ENCODE peak calls at places on chromosomes 6 and 20, in four cellular contexts. E, W, J and S are unnamed samples.

GRCh38 chr6:453152-453551 is 61.6 kb downstream of the IRF4 start:
- DNase-seq in E (no peak), W (no peak), J (no peak), S (no peak)

GRCh38 chr20:35179292-35180212 is 7.7 kb downstream of the PROCR start:
- DNase-seq in E (no peak), W (no peak), J (no peak), S (no peak)

GRCh38 chr20:17809714-17810631 is 110.2 kb downstream of the BANF2 start:
- DNase-seq in E (no peak), W (no peak), J (no peak), S (no peak)

GRCh38 chr6:134835998-134836397 is 113.9 kb downstream of the ALDH8A1 start:
- DNase-seq in E (no peak), W (no peak), J (peak; percentile 30), S (no peak)

GRCh38 chr20:29443819-29444218 is 1813.6 kb upstream of the DEFB115 start:
- DNase-seq in E (no peak), W (no peak), J (no peak), S (no peak)

GRCh38 chr20:10134176-10134575 is 84.5 kb upstream of the SNAP25 start:
- DNase-seq in E (no peak), W (no peak), J (no peak), S (no peak)

GRCh38 chr6:109610555-109610954 is 80.4 kb downstream of the AK9 start:
- DNase-seq in E (no peak), W (no peak), J (no peak), S (no peak)

GRCh38 chr6:79249136-79249535 is 14.7 kb upstream of the HMGN3 start:
- DNase-seq in E (no peak), W (no peak), J (no peak), S (no peak)

GRCh38 chr20:22577515-22578220 is 6.7 kb downstream of the FOXA2 start:
- DNase-seq in E (no peak), W (no peak), J (peak; percentile 40), S (no peak)

GRCh38 chr20:1844723-1845523 is 50.3 kb upstream of the SIRPA start:
- DNase-seq in E (no peak), W (peak; percentile 37), J (no peak), S (no peak)

GRCh38 chr6:40972814-40973213 is 66.2 kb downstream of the UNC5CL start:
- DNase-seq in E (no peak), W (no peak), J (peak; percentile 50), S (no peak)

GRCh38 chr6:149112976-149113375 is 204.5 kb upstream of the TAB2 start:
- DNase-seq in E (no peak), W (no peak), J (no peak), S (no peak)

GRCh38 chr20:34324541-34324940 is 21.4 kb upstream of the AHCY start:
- DNase-seq in E (no peak), W (no peak), J (no peak), S (no peak)

GRCh38 chr6:3623451-3624267 is 127.9 kb downstream of the PXDC1 start:
- DNase-seq in E (no peak), W (no peak), J (no peak), S (no peak)

GRCh38 chr20:56831795-56832194 is 202.7 kb downstream of the TFAP2C start:
- DNase-seq in E (no peak), W (no peak), J (no peak), S (no peak)

GRCh38 chr6:45655630-45656422 is 278.1 kb upstream of the SUPT3H start:
- DNase-seq in E (no peak), W (peak; percentile 94), J (no peak), S (no peak)

GRCh38 chr6:16770701-16771569 is 9.7 kb upstream of the ATXN1 start:
- DNase-seq in E (peak; percentile 60), W (peak; percentile 88), J (peak; percentile 35), S (peak; percentile 40)

GRCh38 chr6:48151142-48151541 is 40.1 kb upstream of the PTCHD4 start:
- DNase-seq in E (no peak), W (no peak), J (no peak), S (no peak)

GRCh38 chr20:58251979-58252591 is 23.6 kb upstream of the ANKRD60 start:
- DNase-seq in E (no peak), W (peak; percentile 83), J (no peak), S (no peak)

GRCh38 chr6:106883808-106884262 is 90.7 kb downstream of the CD24 start:
- DNase-seq in E (no peak), W (no peak), J (peak; percentile 15), S (no peak)

GRCh38 chr20:4682682-4683081 is 39.0 kb upstream of the PRND start:
- DNase-seq in E (no peak), W (no peak), J (no peak), S (no peak)

GRCh38 chr6:20260360-20260759 is 48.1 kb upstream of the MBOAT1 start:
- DNase-seq in E (no peak), W (no peak), J (no peak), S (no peak)

GRCh38 chr6:168719901-168720300 is 278.9 kb downstream of the SMOC2 start:
- DNase-seq in E (no peak), W (no peak), J (no peak), S (no peak)

GRCh38 chr6:131807644-131808459 is at the start of gene ENPP1:
- DNase-seq in E (peak; percentile 13), W (no peak), J (peak; percentile 76), S (peak; percentile 65)

GRCh38 chr6:142013286-142013685 is 119.4 kb upstream of the GJE1 start:
- DNase-seq in E (no peak), W (peak; percentile 79), J (no peak), S (no peak)

GRCh38 chr6:34575326-34575725 is 19.2 kb upstream of the SPDEF start:
- DNase-seq in E (no peak), W (no peak), J (no peak), S (no peak)

GRCh38 chr20:60869626-60870025 is 382.4 kb upstream of the CDH4 start:
- DNase-seq in E (no peak), W (no peak), J (no peak), S (no peak)

GRCh38 chr6:108699290-108700041 is 138.7 kb downstream of the FOXO3 start:
- DNase-seq in E (no peak), W (no peak), J (no peak), S (no peak)